ENCODE peak calls at places on chromosomes 3 and 15, in ten cellular contexts. One of them, this sample, is unnamed.

GRCh38 chr3:153045150-153045549 is 116.9 kb upstream of the RAP2B start:
- DNase-seq in hypothalamus: no peak
- DNase-seq in stimulated activated CD8-positive, alpha-beta memory T cell treated with anti-CD3 and anti-CD28 coated beads, Interleukin-7, amount 100 ng/mL, for 4 hours: no peak
- DNase-seq in ELF-1: no peak
- DNase-seq in A172: no peak
- DNase-seq in GM12865: no peak
- DNase-seq in MCF 10A: no peak
- DNase-seq in cardiac septum: no peak
- DNase-seq in HEK293T: no peak
- DNase-seq in left ventricle myocardium superior: no peak
- DNase-seq in this sample: no peak

GRCh38 chr3:175598740-175599139 is 739.6 kb downstream of the NAALADL2 start:
- DNase-seq in hypothalamus: no peak
- DNase-seq in stimulated activated CD8-positive, alpha-beta memory T cell treated with anti-CD3 and anti-CD28 coated beads, Interleukin-7, amount 100 ng/mL, for 4 hours: no peak
- DNase-seq in ELF-1: no peak
- DNase-seq in A172: no peak
- DNase-seq in GM12865: no peak
- DNase-seq in MCF 10A: no peak
- DNase-seq in cardiac septum: no peak
- DNase-seq in HEK293T: no peak
- DNase-seq in left ventricle myocardium superior: no peak
- DNase-seq in this sample: no peak

GRCh38 chr3:35664460-35664919 is 25.2 kb downstream of the ARPP21 start:
- DNase-seq in hypothalamus: peak
- DNase-seq in stimulated activated CD8-positive, alpha-beta memory T cell treated with anti-CD3 and anti-CD28 coated beads, Interleukin-7, amount 100 ng/mL, for 4 hours: no peak
- DNase-seq in ELF-1: peak
- DNase-seq in A172: peak
- DNase-seq in GM12865: peak
- DNase-seq in MCF 10A: no peak
- DNase-seq in cardiac septum: peak
- DNase-seq in HEK293T: no peak
- DNase-seq in left ventricle myocardium superior: peak
- DNase-seq in this sample: peak

GRCh38 chr3:7207092-7207491 is 346.2 kb downstream of the GRM7 start:
- DNase-seq in hypothalamus: no peak
- DNase-seq in stimulated activated CD8-positive, alpha-beta memory T cell treated with anti-CD3 and anti-CD28 coated beads, Interleukin-7, amount 100 ng/mL, for 4 hours: no peak
- DNase-seq in ELF-1: no peak
- DNase-seq in A172: no peak
- DNase-seq in GM12865: peak
- DNase-seq in MCF 10A: no peak
- DNase-seq in cardiac septum: no peak
- DNase-seq in HEK293T: no peak
- DNase-seq in left ventricle myocardium superior: no peak
- DNase-seq in this sample: no peak

GRCh38 chr3:101509811-101510210 is 3.2 kb downstream of the SENP7 start:
- DNase-seq in hypothalamus: no peak
- DNase-seq in stimulated activated CD8-positive, alpha-beta memory T cell treated with anti-CD3 and anti-CD28 coated beads, Interleukin-7, amount 100 ng/mL, for 4 hours: no peak
- DNase-seq in ELF-1: no peak
- DNase-seq in A172: peak
- DNase-seq in GM12865: no peak
- DNase-seq in MCF 10A: peak
- DNase-seq in cardiac septum: no peak
- DNase-seq in HEK293T: no peak
- DNase-seq in left ventricle myocardium superior: no peak
- DNase-seq in this sample: no peak

GRCh38 chr3:76044601-76045600 is 259.6 kb upstream of the ZNF717 start:
- DNase-seq in hypothalamus: no peak
- DNase-seq in stimulated activated CD8-positive, alpha-beta memory T cell treated with anti-CD3 and anti-CD28 coated beads, Interleukin-7, amount 100 ng/mL, for 4 hours: no peak
- DNase-seq in ELF-1: no peak
- DNase-seq in A172: no peak
- DNase-seq in GM12865: peak
- DNase-seq in MCF 10A: peak
- DNase-seq in cardiac septum: no peak
- DNase-seq in HEK293T: peak
- DNase-seq in left ventricle myocardium superior: peak
- DNase-seq in this sample: no peak

GRCh38 chr3:70982700-70983140 is 600.8 kb downstream of the FOXP1 start:
- DNase-seq in hypothalamus: peak
- DNase-seq in stimulated activated CD8-positive, alpha-beta memory T cell treated with anti-CD3 and anti-CD28 coated beads, Interleukin-7, amount 100 ng/mL, for 4 hours: no peak
- DNase-seq in ELF-1: peak
- DNase-seq in A172: peak
- DNase-seq in GM12865: peak
- DNase-seq in MCF 10A: peak
- DNase-seq in cardiac septum: no peak
- DNase-seq in HEK293T: peak
- DNase-seq in left ventricle myocardium superior: no peak
- DNase-seq in this sample: no peak

GRCh38 chr3:36124118-36124796 is 256.0 kb upstream of the STAC start:
- DNase-seq in hypothalamus: no peak
- DNase-seq in stimulated activated CD8-positive, alpha-beta memory T cell treated with anti-CD3 and anti-CD28 coated beads, Interleukin-7, amount 100 ng/mL, for 4 hours: no peak
- DNase-seq in ELF-1: peak
- DNase-seq in A172: peak
- DNase-seq in GM12865: no peak
- DNase-seq in MCF 10A: peak
- DNase-seq in cardiac septum: no peak
- DNase-seq in HEK293T: peak
- DNase-seq in left ventricle myocardium superior: no peak
- DNase-seq in this sample: no peak

GRCh38 chr15:42056934-42057743 is 36.3 kb upstream of the PLA2G4E start:
- DNase-seq in hypothalamus: peak
- DNase-seq in stimulated activated CD8-positive, alpha-beta memory T cell treated with anti-CD3 and anti-CD28 coated beads, Interleukin-7, amount 100 ng/mL, for 4 hours: peak
- DNase-seq in ELF-1: peak
- DNase-seq in A172: peak
- DNase-seq in GM12865: peak
- DNase-seq in MCF 10A: peak
- DNase-seq in cardiac septum: peak
- DNase-seq in HEK293T: peak
- DNase-seq in left ventricle myocardium superior: peak
- DNase-seq in this sample: peak

GRCh38 chr15:63598467-63599400 is 1.5 kb downstream of the FBXL22 start:
- DNase-seq in hypothalamus: no peak
- DNase-seq in stimulated activated CD8-positive, alpha-beta memory T cell treated with anti-CD3 and anti-CD28 coated beads, Interleukin-7, amount 100 ng/mL, for 4 hours: no peak
- DNase-seq in ELF-1: no peak
- DNase-seq in A172: no peak
- DNase-seq in GM12865: no peak
- DNase-seq in MCF 10A: no peak
- DNase-seq in cardiac septum: no peak
- DNase-seq in HEK293T: no peak
- DNase-seq in left ventricle myocardium superior: no peak
- DNase-seq in this sample: no peak

GRCh38 chr3:101725192-101725889 is 927 bp downstream of the CEP97 start:
- DNase-seq in hypothalamus: peak
- DNase-seq in stimulated activated CD8-positive, alpha-beta memory T cell treated with anti-CD3 and anti-CD28 coated beads, Interleukin-7, amount 100 ng/mL, for 4 hours: peak
- DNase-seq in ELF-1: peak
- DNase-seq in A172: peak
- DNase-seq in GM12865: peak
- DNase-seq in MCF 10A: peak
- DNase-seq in cardiac septum: peak
- DNase-seq in HEK293T: peak
- DNase-seq in left ventricle myocardium superior: peak
- DNase-seq in this sample: peak

GRCh38 chr3:74537164-74537563 is 77.3 kb downstream of the CNTN3 start:
- DNase-seq in hypothalamus: no peak
- DNase-seq in stimulated activated CD8-positive, alpha-beta memory T cell treated with anti-CD3 and anti-CD28 coated beads, Interleukin-7, amount 100 ng/mL, for 4 hours: no peak
- DNase-seq in ELF-1: no peak
- DNase-seq in A172: no peak
- DNase-seq in GM12865: no peak
- DNase-seq in MCF 10A: peak
- DNase-seq in cardiac septum: no peak
- DNase-seq in HEK293T: no peak
- DNase-seq in left ventricle myocardium superior: peak
- DNase-seq in this sample: peak

GRCh38 chr3:64548200-64548889 is 139.5 kb downstream of the ADAMTS9 start:
- DNase-seq in hypothalamus: no peak
- DNase-seq in stimulated activated CD8-positive, alpha-beta memory T cell treated with anti-CD3 and anti-CD28 coated beads, Interleukin-7, amount 100 ng/mL, for 4 hours: no peak
- DNase-seq in ELF-1: no peak
- DNase-seq in A172: no peak
- DNase-seq in GM12865: no peak
- DNase-seq in MCF 10A: no peak
- DNase-seq in cardiac septum: no peak
- DNase-seq in HEK293T: no peak
- DNase-seq in left ventricle myocardium superior: peak
- DNase-seq in this sample: peak

GRCh38 chr3:37262816-37263393 is 88.5 kb upstream of the LRRFIP2 start:
- DNase-seq in hypothalamus: no peak
- DNase-seq in stimulated activated CD8-positive, alpha-beta memory T cell treated with anti-CD3 and anti-CD28 coated beads, Interleukin-7, amount 100 ng/mL, for 4 hours: no peak
- DNase-seq in ELF-1: no peak
- DNase-seq in A172: peak
- DNase-seq in GM12865: no peak
- DNase-seq in MCF 10A: no peak
- DNase-seq in cardiac septum: no peak
- DNase-seq in HEK293T: no peak
- DNase-seq in left ventricle myocardium superior: no peak
- DNase-seq in this sample: no peak

GRCh38 chr15:93759626-93760025 is 471.7 kb upstream of the MCTP2 start:
- DNase-seq in hypothalamus: no peak
- DNase-seq in stimulated activated CD8-positive, alpha-beta memory T cell treated with anti-CD3 and anti-CD28 coated beads, Interleukin-7, amount 100 ng/mL, for 4 hours: no peak
- DNase-seq in ELF-1: no peak
- DNase-seq in A172: no peak
- DNase-seq in GM12865: no peak
- DNase-seq in MCF 10A: no peak
- DNase-seq in cardiac septum: no peak
- DNase-seq in HEK293T: no peak
- DNase-seq in left ventricle myocardium superior: no peak
- DNase-seq in this sample: no peak

GRCh38 chr3:161558256-161558655 is 61.6 kb downstream of the OTOL1 start:
- DNase-seq in hypothalamus: no peak
- DNase-seq in stimulated activated CD8-positive, alpha-beta memory T cell treated with anti-CD3 and anti-CD28 coated beads, Interleukin-7, amount 100 ng/mL, for 4 hours: no peak
- DNase-seq in ELF-1: no peak
- DNase-seq in A172: peak
- DNase-seq in GM12865: no peak
- DNase-seq in MCF 10A: peak
- DNase-seq in cardiac septum: no peak
- DNase-seq in HEK293T: no peak
- DNase-seq in left ventricle myocardium superior: no peak
- DNase-seq in this sample: peak

GRCh38 chr3:95312650-95313049 is 1249.8 kb downstream of the NSUN3 start:
- DNase-seq in hypothalamus: no peak
- DNase-seq in stimulated activated CD8-positive, alpha-beta memory T cell treated with anti-CD3 and anti-CD28 coated beads, Interleukin-7, amount 100 ng/mL, for 4 hours: no peak
- DNase-seq in ELF-1: no peak
- DNase-seq in A172: no peak
- DNase-seq in GM12865: no peak
- DNase-seq in MCF 10A: no peak
- DNase-seq in cardiac septum: no peak
- DNase-seq in HEK293T: no peak
- DNase-seq in left ventricle myocardium superior: no peak
- DNase-seq in this sample: no peak

GRCh38 chr3:81249540-81250029 is 511.9 kb downstream of the GBE1 start:
- DNase-seq in hypothalamus: no peak
- DNase-seq in stimulated activated CD8-positive, alpha-beta memory T cell treated with anti-CD3 and anti-CD28 coated beads, Interleukin-7, amount 100 ng/mL, for 4 hours: no peak
- DNase-seq in ELF-1: no peak
- DNase-seq in A172: no peak
- DNase-seq in GM12865: peak
- DNase-seq in MCF 10A: peak
- DNase-seq in cardiac septum: no peak
- DNase-seq in HEK293T: no peak
- DNase-seq in left ventricle myocardium superior: no peak
- DNase-seq in this sample: no peak

GRCh38 chr3:184730924-184731323 is 19.1 kb upstream of the MAGEF1 start:
- DNase-seq in hypothalamus: no peak
- DNase-seq in stimulated activated CD8-positive, alpha-beta memory T cell treated with anti-CD3 and anti-CD28 coated beads, Interleukin-7, amount 100 ng/mL, for 4 hours: no peak
- DNase-seq in ELF-1: no peak
- DNase-seq in A172: no peak
- DNase-seq in GM12865: no peak
- DNase-seq in MCF 10A: no peak
- DNase-seq in cardiac septum: no peak
- DNase-seq in HEK293T: no peak
- DNase-seq in left ventricle myocardium superior: no peak
- DNase-seq in this sample: no peak

GRCh38 chr3:156658732-156659090 is 15.7 kb upstream of the TIPARP start:
- DNase-seq in hypothalamus: no peak
- DNase-seq in stimulated activated CD8-positive, alpha-beta memory T cell treated with anti-CD3 and anti-CD28 coated beads, Interleukin-7, amount 100 ng/mL, for 4 hours: no peak
- DNase-seq in ELF-1: no peak
- DNase-seq in A172: no peak
- DNase-seq in GM12865: no peak
- DNase-seq in MCF 10A: no peak
- DNase-seq in cardiac septum: no peak
- DNase-seq in HEK293T: no peak
- DNase-seq in left ventricle myocardium superior: no peak
- DNase-seq in this sample: no peak

GRCh38 chr3:193964517-193964880 is 171.4 kb upstream of the HES1 start:
- DNase-seq in hypothalamus: no peak
- DNase-seq in stimulated activated CD8-positive, alpha-beta memory T cell treated with anti-CD3 and anti-CD28 coated beads, Interleukin-7, amount 100 ng/mL, for 4 hours: no peak
- DNase-seq in ELF-1: no peak
- DNase-seq in A172: no peak
- DNase-seq in GM12865: no peak
- DNase-seq in MCF 10A: no peak
- DNase-seq in cardiac septum: no peak
- DNase-seq in HEK293T: no peak
- DNase-seq in left ventricle myocardium superior: no peak
- DNase-seq in this sample: no peak

GRCh38 chr3:182921665-182922355 is 58.5 kb downstream of the DCUN1D1 start:
- DNase-seq in hypothalamus: no peak
- DNase-seq in stimulated activated CD8-positive, alpha-beta memory T cell treated with anti-CD3 and anti-CD28 coated beads, Interleukin-7, amount 100 ng/mL, for 4 hours: no peak
- DNase-seq in ELF-1: no peak
- DNase-seq in A172: no peak
- DNase-seq in GM12865: no peak
- DNase-seq in MCF 10A: peak
- DNase-seq in cardiac septum: no peak
- DNase-seq in HEK293T: no peak
- DNase-seq in left ventricle myocardium superior: no peak
- DNase-seq in this sample: no peak

GRCh38 chr15:71201471-71201870 is 86.2 kb downstream of the THSD4 start:
- DNase-seq in hypothalamus: no peak
- DNase-seq in stimulated activated CD8-positive, alpha-beta memory T cell treated with anti-CD3 and anti-CD28 coated beads, Interleukin-7, amount 100 ng/mL, for 4 hours: no peak
- DNase-seq in ELF-1: no peak
- DNase-seq in A172: no peak
- DNase-seq in GM12865: no peak
- DNase-seq in MCF 10A: no peak
- DNase-seq in cardiac septum: no peak
- DNase-seq in HEK293T: no peak
- DNase-seq in left ventricle myocardium superior: peak
- DNase-seq in this sample: no peak

GRCh38 chr3:15794842-15795562 is 2.8 kb downstream of the ANKRD28 start:
- DNase-seq in hypothalamus: no peak
- DNase-seq in stimulated activated CD8-positive, alpha-beta memory T cell treated with anti-CD3 and anti-CD28 coated beads, Interleukin-7, amount 100 ng/mL, for 4 hours: no peak
- DNase-seq in ELF-1: no peak
- DNase-seq in A172: no peak
- DNase-seq in GM12865: no peak
- DNase-seq in MCF 10A: no peak
- DNase-seq in cardiac septum: no peak
- DNase-seq in HEK293T: no peak
- DNase-seq in left ventricle myocardium superior: no peak
- DNase-seq in this sample: no peak

GRCh38 chr15:67510597-67511225 is 10.2 kb upstream of the C15orf61 start:
- DNase-seq in hypothalamus: no peak
- DNase-seq in stimulated activated CD8-positive, alpha-beta memory T cell treated with anti-CD3 and anti-CD28 coated beads, Interleukin-7, amount 100 ng/mL, for 4 hours: no peak
- DNase-seq in ELF-1: no peak
- DNase-seq in A172: peak
- DNase-seq in GM12865: no peak
- DNase-seq in MCF 10A: no peak
- DNase-seq in cardiac septum: no peak
- DNase-seq in HEK293T: no peak
- DNase-seq in left ventricle myocardium superior: no peak
- DNase-seq in this sample: no peak

GRCh38 chr3:81925385-81925784 is 163.9 kb upstream of the GBE1 start:
- DNase-seq in hypothalamus: no peak
- DNase-seq in stimulated activated CD8-positive, alpha-beta memory T cell treated with anti-CD3 and anti-CD28 coated beads, Interleukin-7, amount 100 ng/mL, for 4 hours: no peak
- DNase-seq in ELF-1: no peak
- DNase-seq in A172: no peak
- DNase-seq in GM12865: no peak
- DNase-seq in MCF 10A: no peak
- DNase-seq in cardiac septum: no peak
- DNase-seq in HEK293T: no peak
- DNase-seq in left ventricle myocardium superior: no peak
- DNase-seq in this sample: no peak

GRCh38 chr15:66714543-66714981 is 12.5 kb downstream of the SMAD6 start:
- DNase-seq in hypothalamus: no peak
- DNase-seq in stimulated activated CD8-positive, alpha-beta memory T cell treated with anti-CD3 and anti-CD28 coated beads, Interleukin-7, amount 100 ng/mL, for 4 hours: no peak
- DNase-seq in ELF-1: peak
- DNase-seq in A172: peak
- DNase-seq in GM12865: no peak
- DNase-seq in MCF 10A: no peak
- DNase-seq in cardiac septum: no peak
- DNase-seq in HEK293T: no peak
- DNase-seq in left ventricle myocardium superior: no peak
- DNase-seq in this sample: no peak

GRCh38 chr3:13655074-13655913 is 106.4 kb downstream of the FBLN2 start:
- DNase-seq in hypothalamus: no peak
- DNase-seq in stimulated activated CD8-positive, alpha-beta memory T cell treated with anti-CD3 and anti-CD28 coated beads, Interleukin-7, amount 100 ng/mL, for 4 hours: peak
- DNase-seq in ELF-1: peak
- DNase-seq in A172: no peak
- DNase-seq in GM12865: no peak
- DNase-seq in MCF 10A: no peak
- DNase-seq in cardiac septum: no peak
- DNase-seq in HEK293T: peak
- DNase-seq in left ventricle myocardium superior: peak
- DNase-seq in this sample: peak